ENCODE peak calls at places on chromosomes 2 and 18, in seven cellular contexts. A, V, D, W, F, N and K are unnamed samples.

GRCh38 chr2:173590278-173590811 is 235.7 kb downstream of the CDCA7 start:
- DNase-seq in A (no peak), V (no peak), D (no peak), W (no peak), F (peak), N (peak), K (peak)

GRCh38 chr2:43160778-43161177 is 65.6 kb downstream of the ZFP36L2 start:
- DNase-seq in A (no peak), V (no peak), D (no peak), W (no peak), F (no peak), N (no peak), K (no peak)

GRCh38 chr2:54206596-54206995 is 49.4 kb downstream of the TSPYL6 start:
- DNase-seq in A (no peak), V (no peak), D (peak), W (no peak), F (peak), N (peak), K (no peak)

GRCh38 chr2:38293152-38293865 is 83.8 kb downstream of the ATL2 start:
- DNase-seq in A (no peak), V (no peak), D (no peak), W (no peak), F (no peak), N (no peak), K (no peak)

GRCh38 chr2:61177727-61178549 is 15.9 kb downstream of the C2orf74 start:
- DNase-seq in A (peak), V (peak), D (peak), W (peak), F (no peak), N (peak), K (no peak)

GRCh38 chr2:222000326-222000725 is 298.5 kb downstream of the PAX3 start:
- DNase-seq in A (no peak), V (no peak), D (no peak), W (no peak), F (peak), N (peak), K (no peak)

GRCh38 chr18:3869848-3870247 is 419.9 kb downstream of the TGIF1 start:
- DNase-seq in A (no peak), V (no peak), D (no peak), W (no peak), F (peak), N (peak), K (no peak)

GRCh38 chr2:222410534-222410933 is 13.8 kb upstream of the SGPP2 start:
- DNase-seq in A (no peak), V (no peak), D (no peak), W (no peak), F (peak), N (no peak), K (no peak)

GRCh38 chr2:196123679-196124373 is 47.6 kb downstream of the STK17B start:
- DNase-seq in A (no peak), V (no peak), D (no peak), W (no peak), F (peak), N (peak), K (no peak)

GRCh38 chr2:73987109-73987947 is 2.6 kb downstream of the TET3 start:
- DNase-seq in A (no peak), V (no peak), D (no peak), W (peak), F (no peak), N (peak), K (peak)

GRCh38 chr18:21742323-21742687 is 1.7 kb downstream of the MIB1 start:
- DNase-seq in A (no peak), V (no peak), D (no peak), W (no peak), F (no peak), N (peak), K (no peak)

GRCh38 chr18:30971338-30971956 is 71.1 kb downstream of the DSC3 start:
- DNase-seq in A (no peak), V (no peak), D (peak), W (no peak), F (peak), N (peak), K (no peak)

GRCh38 chr2:128304715-128305554 is 13.7 kb downstream of the HS6ST1 start:
- DNase-seq in A (no peak), V (no peak), D (no peak), W (no peak), F (peak), N (peak), K (no peak)

GRCh38 chr2:147665035-147665434 is 179.8 kb upstream of the ACVR2A start:
- DNase-seq in A (no peak), V (no peak), D (no peak), W (no peak), F (peak), N (no peak), K (no peak)

GRCh38 chr2:71190959-71191943 is 35.7 kb downstream of the PAIP2B start:
- DNase-seq in A (no peak), V (no peak), D (no peak), W (no peak), F (peak), N (peak), K (peak)

GRCh38 chr18:9716780-9717563 is 8.9 kb downstream of the RAB31 start:
- DNase-seq in A (no peak), V (no peak), D (no peak), W (no peak), F (no peak), N (no peak), K (no peak)

GRCh38 chr18:24982831-24983230 is 369.1 kb downstream of the ZNF521 start:
- DNase-seq in A (no peak), V (no peak), D (no peak), W (no peak), F (peak), N (no peak), K (no peak)